ENCODE peak calls at places on chromosomes 13 and 19, in four cellular contexts. K is hepatocyte; X is aorta; H is CD4-positive, alpha-beta memory T cell. D is an unnamed sample.
A peak's percentile ranks its signal among the peaks of the same experiment; 100 is the strongest.

GRCh38 chr13:111566567-111566966 is 246.1 kb downstream of the TEX29 start:
- DNase-seq in K (no peak), X (no peak), H (no peak), D (no peak)

GRCh38 chr13:36432106-36432544 is at the start of gene CCNA1:
- DNase-seq in K (peak; percentile 30), X (peak; percentile 48), H (no peak), D (peak; percentile 76)

GRCh38 chr19:610801-611505 is 21.3 kb downstream of the HCN2 start:
- DNase-seq in K (no peak), X (no peak), H (peak; percentile 73), D (no peak)

GRCh38 chr19:46745521-46746280 is at the start of gene FKRP:
- DNase-seq in K (peak; percentile 60), X (peak; percentile 61), H (peak; percentile 21), D (no peak)

GRCh38 chr13:72774019-72774418 is 7.7 kb downstream of the DIS3 start:
- DNase-seq in K (no peak), X (no peak), H (no peak), D (no peak)

GRCh38 chr13:62643007-62643483 is 1227.4 kb upstream of the PCDH20 start:
- DNase-seq in K (peak; percentile 40), X (no peak), H (no peak), D (no peak)

GRCh38 chr19:36573948-36574726 is 1.0 kb upstream of the ZNF529 start:
- DNase-seq in K (peak; percentile 33), X (no peak), H (no peak), D (no peak)

GRCh38 chr19:33497778-33498175 is 23.8 kb downstream of the PEPD start:
- DNase-seq in K (no peak), X (peak; percentile 32), H (no peak), D (no peak)

GRCh38 chr19:46639356-46640061 is 3.5 kb upstream of the GNG8 start:
- DNase-seq in K (peak; percentile 88), X (peak; percentile 89), H (no peak), D (no peak)

GRCh38 chr19:604355-604754 is 14.7 kb downstream of the HCN2 start:
- DNase-seq in K (no peak), X (no peak), H (peak; percentile 24), D (no peak)

GRCh38 chr13:68810660-68811059 is 1297.0 kb upstream of the ATXN8OS start:
- DNase-seq in K (peak; percentile 8), X (no peak), H (no peak), D (no peak)

GRCh38 chr13:31008400-31009115 is 76.1 kb downstream of the TEX26 start:
- DNase-seq in K (no peak), X (no peak), H (no peak), D (no peak)

GRCh38 chr19:16325671-16326400 is 1.2 kb downstream of the KLF2 start:
- DNase-seq in K (peak; percentile 50), X (peak; percentile 79), H (peak; percentile 76), D (no peak)

GRCh38 chr13:21365574-21365973 is 93.5 kb downstream of the ZDHHC20 start:
- DNase-seq in K (no peak), X (no peak), H (peak; percentile 24), D (no peak)

GRCh38 chr19:11191273-11191755 is 6.0 kb downstream of the KANK2 start:
- DNase-seq in K (no peak), X (peak; percentile 91), H (no peak), D (no peak)

GRCh38 chr19:47210689-47211316 is 20.2 kb downstream of the BBC3 start:
- DNase-seq in K (peak; percentile 87), X (peak; percentile 83), H (peak; percentile 72), D (no peak)

GRCh38 chr19:41994521-41994971 is 516 bp upstream of the ATP1A3 start:
- DNase-seq in K (no peak), X (no peak), H (no peak), D (no peak)

GRCh38 chr13:40272776-40273139 is 393.7 kb downstream of the FOXO1 start:
- DNase-seq in K (no peak), X (no peak), H (no peak), D (no peak)

GRCh38 chr19:38043649-38044144 is 136.7 kb downstream of the SIPA1L3 start:
- DNase-seq in K (no peak), X (no peak), H (no peak), D (no peak)
- H3K27ac ChIP-seq in K (no peak overlapping the region), X (no peak overlapping the region), H (no peak overlapping the region), D (no peak overlapping the region)

GRCh38 chr19:32104465-32105235 is 240.8 kb upstream of the ZNF507 start:
- DNase-seq in K (peak; percentile 83), X (no peak), H (no peak), D (no peak)
- H3K27me3 ChIP-seq in K (peaks cover 2% of the 10 kb centered on the region), X (peaks cover 2% of the 10 kb centered on the region), H (no peaks in the 10 kb centered on the region), D (no peaks in the 10 kb centered on the region)

GRCh38 chr19:50001775-50002174 is 23.4 kb downstream of the VRK3 start:
- DNase-seq in K (no peak), X (no peak), H (no peak), D (no peak)

GRCh38 chr19:50003254-50003788 is 21.9 kb downstream of the VRK3 start:
- DNase-seq in K (no peak), X (no peak), H (no peak), D (no peak)

GRCh38 chr19:50002386-50002960 is 22.7 kb downstream of the VRK3 start:
- DNase-seq in K (no peak), X (no peak), H (no peak), D (no peak)

GRCh38 chr19:50005428-50005827 is 19.7 kb downstream of the VRK3 start:
- DNase-seq in K (no peak), X (no peak), H (no peak), D (no peak)

DNA sequence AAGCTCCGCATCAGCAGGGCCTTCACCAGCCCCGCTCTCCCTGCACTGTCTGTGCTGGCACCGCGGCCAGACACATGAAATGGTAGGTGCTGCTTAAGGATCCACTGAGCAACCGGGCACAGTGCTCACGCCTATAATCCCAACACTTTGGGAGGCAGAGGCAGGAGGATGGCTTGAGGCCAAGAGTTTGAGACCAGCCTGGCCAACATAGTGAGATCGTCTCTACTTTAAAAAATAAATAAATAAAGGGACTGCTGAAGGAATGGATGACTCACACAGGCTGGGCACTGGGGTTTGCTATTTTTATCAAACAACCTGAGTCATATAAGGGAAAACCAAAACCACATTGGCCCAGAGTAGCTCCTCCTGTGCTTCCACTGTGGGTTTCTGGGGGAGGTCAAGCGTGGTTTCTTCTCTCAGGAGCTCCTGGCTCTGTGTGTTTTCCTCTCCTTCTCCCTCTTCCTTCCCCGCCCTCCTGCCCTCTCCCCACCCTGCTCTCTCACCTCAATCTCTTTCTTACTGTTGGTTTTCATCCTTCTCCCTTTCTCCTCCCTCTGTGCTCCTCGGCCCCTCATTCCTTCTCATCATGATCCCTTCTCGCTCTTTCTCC is 21.3 kb downstream of the VRK3 start:
- DNase-seq in K (peak; percentile 40), X (peak; percentile 85), H (no peak), D (no peak)
- H3K27ac ChIP-seq in K (peak overlapping the region; percentile 23), X (peak overlapping the region; percentile 96), H (no peak overlapping the region), D (no peak overlapping the region)

GRCh38 chr13:27952931-27953670 is 16.0 kb downstream of the CDX2 start:
- DNase-seq in K (peak; percentile 81), X (no peak), H (no peak), D (no peak)
- H3K27me3 ChIP-seq in K (peaks cover 7% of the 10 kb centered on the region), X (no peaks in the 10 kb centered on the region), H (peaks cover 41% of the 10 kb centered on the region), D (peaks cover 58% of the 10 kb centered on the region)

GRCh38 chr19:13060964-13061927 is 41.4 kb downstream of the LYL1 start:
- DNase-seq in K (peak; percentile 92), X (peak; percentile 92), H (peak; percentile 65), D (peak; percentile 90)
- H3K27ac ChIP-seq in K (peak overlapping the region; percentile 52), X (peak overlapping the region; percentile 74), H (no peak overlapping the region), D (peak overlapping the region; percentile 100)